ENCODE peak calls at places on chromosome 4, in five cellular contexts. C, S, L, Y and X are unnamed samples.

GRCh38 chr4:155552180-155552579 is 114.5 kb upstream of the GUCY1A1 start:
- DNase-seq in C (no peak), S (no peak), L (no peak), Y (no peak), X (peak)

GRCh38 chr4:124684301-124684700 is 28.2 kb downstream of the ANKRD50 start:
- DNase-seq in C (no peak), S (no peak), L (no peak), Y (no peak), X (no peak)

GRCh38 chr4:147866532-147867271 is 134.8 kb downstream of the ARHGAP10 start:
- DNase-seq in C (peak), S (peak), L (peak), Y (peak), X (peak)

GRCh38 chr4:2243682-2244380 is 1.9 kb upstream of the HAUS3 start:
- DNase-seq in C (peak), S (no peak), L (no peak), Y (no peak), X (peak)

GRCh38 chr4:184261246-184261645 is 43.6 kb upstream of the ENPP6 start:
- DNase-seq in C (no peak), S (no peak), L (no peak), Y (no peak), X (no peak)

GRCh38 chr4:159484861-159485260 is 382.0 kb downstream of the RAPGEF2 start:
- DNase-seq in C (no peak), S (no peak), L (no peak), Y (no peak), X (no peak)

GRCh38 chr4:109465065-109465464 is 31.4 kb downstream of the SEC24B start:
- DNase-seq in C (no peak), S (no peak), L (no peak), Y (no peak), X (no peak)

GRCh38 chr4:8117278-8117682 is 41.3 kb downstream of the ABLIM2 start:
- DNase-seq in C (no peak), S (peak), L (no peak), Y (no peak), X (peak)

GRCh38 chr4:37546586-37546985 is 139.6 kb downstream of the RELL1 start:
- DNase-seq in C (no peak), S (no peak), L (no peak), Y (no peak), X (no peak)

GRCh38 chr4:185211035-185211434 is 1.6 kb downstream of the SNX25 start:
- DNase-seq in C (no peak), S (no peak), L (no peak), Y (no peak), X (no peak)

GRCh38 chr4:112355662-112356061 is 58.5 kb downstream of the ALPK1 start:
- DNase-seq in C (no peak), S (no peak), L (no peak), Y (no peak), X (no peak)

GRCh38 chr4:173074501-173074946 is 94.1 kb upstream of the GALNT7 start:
- DNase-seq in C (no peak), S (peak), L (no peak), Y (no peak), X (peak)

GRCh38 chr4:77009511-77010120 is 60.1 kb downstream of the SEPTIN11 start:
- DNase-seq in C (no peak), S (no peak), L (no peak), Y (no peak), X (no peak)

GRCh38 chr4:138851626-138852443 is 163.7 kb upstream of the NOCT start:
- DNase-seq in C (no peak), S (peak), L (no peak), Y (peak), X (peak)

GRCh38 chr4:17142232-17142711 is 243.8 kb upstream of the LDB2 start:
- DNase-seq in C (no peak), S (no peak), L (no peak), Y (no peak), X (no peak)

GRCh38 chr4:137608085-137608484 is 75.8 kb upstream of the PCDH18 start:
- DNase-seq in C (no peak), S (peak), L (no peak), Y (no peak), X (no peak)

GRCh38 chr4:183146478-183146877 is 47.4 kb downstream of the WWC2 start:
- DNase-seq in C (no peak), S (no peak), L (no peak), Y (no peak), X (no peak)

GRCh38 chr4:41977709-41978108 is 3.8 kb upstream of the DCAF4L1 start:
- DNase-seq in C (no peak), S (no peak), L (no peak), Y (no peak), X (no peak)

GRCh38 chr4:164779080-164779479 is 25.1 kb downstream of the SMIM31 start:
- DNase-seq in C (no peak), S (no peak), L (no peak), Y (no peak), X (no peak)

GRCh38 chr4:140691369-140691768 is 64.8 kb downstream of the TBC1D9 start:
- DNase-seq in C (no peak), S (peak), L (no peak), Y (no peak), X (no peak)

GRCh38 chr4:103996637-103997036 is 276.9 kb upstream of the TACR3 start:
- DNase-seq in C (no peak), S (peak), L (no peak), Y (no peak), X (peak)

GRCh38 chr4:8113611-8114343 is 44.8 kb downstream of the ABLIM2 start:
- DNase-seq in C (no peak), S (no peak), L (no peak), Y (no peak), X (no peak)

GRCh38 chr4:8316911-8317351 is 47.4 kb downstream of the HTRA3 start:
- DNase-seq in C (no peak), S (no peak), L (no peak), Y (no peak), X (peak)

GRCh38 chr4:41145571-41146078 is 68.7 kb downstream of the APBB2 start:
- DNase-seq in C (no peak), S (no peak), L (no peak), Y (no peak), X (no peak)

GRCh38 chr4:182973421-182974340 is 56.5 kb upstream of the DCTD start:
- DNase-seq in C (no peak), S (peak), L (no peak), Y (no peak), X (no peak)

GRCh38 chr4:153489856-153490558 is 23.8 kb downstream of the TMEM131L start:
- DNase-seq in C (no peak), S (no peak), L (no peak), Y (peak), X (no peak)

GRCh38 chr4:185213829-185214228 is 4.4 kb downstream of the SNX25 start:
- DNase-seq in C (no peak), S (no peak), L (no peak), Y (no peak), X (no peak)

GRCh38 chr4:118032691-118033090 is 1.6 kb upstream of the NDST3 start:
- DNase-seq in C (no peak), S (peak), L (no peak), Y (no peak), X (peak)